ENCODE peak calls at places on chromosomes 3 and 15, in seven cellular contexts. K is astrocyte of the spinal cord, U is AG10803, Q is astrocyte, M is RWPE2, W is GM23338, J is right atrium auricular region. R is an unnamed sample.

GRCh38 chr15:64193971-64194370 is 31.1 kb upstream of the PPIB start:
- DNase-seq in J (no peak), K (no peak), W (peak; percentile 16), M (no peak), Q (no peak), U (no peak), R (no peak)

GRCh38 chr3:65854606-65855304 is 184.0 kb downstream of the MAGI1 start:
- DNase-seq in J (no peak), Q (peak; percentile 31), M (no peak), W (peak; percentile 21), K (no peak), U (no peak), R (no peak)

GRCh38 chr15:87631775-87632174 is 624.8 kb downstream of the NTRK3 start:
- DNase-seq in M (no peak), U (no peak), Q (no peak), K (no peak), J (no peak), W (no peak), R (no peak)

GRCh38 chr3:148717918-148718317 is 20.2 kb downstream of the AGTR1 start:
- DNase-seq in U (no peak), Q (no peak), M (no peak), J (no peak), W (no peak), K (no peak), R (no peak)

GRCh38 chr15:48976444-48977088 is 12.8 kb upstream of the SHC4 start:
- DNase-seq in Q (no peak), J (no peak), U (no peak), W (no peak), M (no peak), K (no peak), R (no peak)

GRCh38 chr15:78625621-78626280 is 5.0 kb upstream of the CHRNA3 start:
- DNase-seq in M (no peak), K (no peak), Q (no peak), J (no peak), W (no peak), U (no peak), R (no peak)

GRCh38 chr3:72065236-72065635 is 280.3 kb upstream of the PROK2 start:
- DNase-seq in U (no peak), W (no peak), M (no peak), K (no peak), Q (no peak), J (no peak), R (no peak)

GRCh38 chr3:33067484-33067883 is 29.5 kb downstream of the GLB1 start:
- DNase-seq in Q (peak; percentile 77), K (peak; percentile 27), W (no peak), U (peak; percentile 5), J (no peak), M (no peak), R (peak; percentile 14)

GRCh38 chr3:27590437-27591320 is 106.5 kb upstream of the SLC4A7 start:
- DNase-seq in U (peak; percentile 49), J (no peak), W (no peak), M (no peak), Q (peak; percentile 65), K (peak; percentile 31), R (peak; percentile 79)

GRCh38 chr15:88454867-88455810 is 12.0 kb downstream of the MRPL46 start:
- DNase-seq in W (peak; percentile 94), U (peak; percentile 78), K (peak; percentile 62), J (no peak), M (peak; percentile 80), Q (peak; percentile 58), R (peak; percentile 81)

GRCh38 chr15:38650384-38650783 is 85.8 kb upstream of the RASGRP1 start:
- DNase-seq in M (no peak), W (peak; percentile 22), U (no peak), J (no peak), Q (no peak), K (no peak), R (no peak)

GRCh38 chr3:45164056-45164455 is 17.9 kb upstream of the CDCP1 start:
- DNase-seq in Q (no peak), M (no peak), U (no peak), J (no peak), K (no peak), W (no peak), R (no peak)

GRCh38 chr3:187183903-187184302 is 13.4 kb upstream of the RTP1 start:
- DNase-seq in U (peak; percentile 11), K (no peak), W (no peak), M (no peak), J (no peak), Q (no peak), R (no peak)
- H3K4me3 ChIP-seq in U (no peak overlapping the region), K (no peak overlapping the region), W (no peak overlapping the region), M (no peak overlapping the region), J (no peak overlapping the region), Q (no peak overlapping the region), R (no peak overlapping the region)

GRCh38 chr3:118734664-118735063 is 300.0 kb downstream of the IGSF11 start:
- DNase-seq in J (no peak), K (no peak), Q (no peak), U (no peak), W (no peak), M (no peak), R (no peak)

GRCh38 chr3:118729546-118729945 is 305.1 kb downstream of the IGSF11 start:
- DNase-seq in W (peak; percentile 30), U (no peak), M (no peak), Q (no peak), K (no peak), J (no peak), R (no peak)
- TF ChIP-seq CTCF in W (peak; percentile 40), U (no peak), M (no peak), Q (no peak), K (no peak), J (no peak), R (no peak)

GRCh38 chr3:155550386-155550785 is 194.5 kb downstream of the PLCH1 start:
- DNase-seq in K (no peak), W (no peak), M (no peak), Q (no peak), J (no peak), U (no peak), R (no peak)

GRCh38 chr3:155554777-155555445 is 190.0 kb downstream of the PLCH1 start:
- DNase-seq in W (no peak), J (no peak), M (no peak), K (no peak), U (no peak), Q (no peak), R (no peak)

GRCh38 chr3:155553800-155554199 is 191.1 kb downstream of the PLCH1 start:
- DNase-seq in Q (no peak), W (no peak), U (no peak), M (no peak), K (no peak), J (no peak), R (no peak)

GRCh38 chr3:155548194-155548593 is 196.7 kb downstream of the PLCH1 start:
- DNase-seq in J (no peak), U (peak; percentile 66), M (no peak), Q (peak; percentile 13), W (peak; percentile 8), K (no peak), R (no peak)

GRCh38 chr3:155549087-155549486 is 195.8 kb downstream of the PLCH1 start:
- DNase-seq in W (no peak), M (no peak), K (no peak), J (no peak), U (no peak), Q (no peak), R (no peak)
- H3K4me3 ChIP-seq in W (no peak overlapping the region), M (no peak overlapping the region), K (no peak overlapping the region), J (no peak overlapping the region), U (no peak overlapping the region), Q (no peak overlapping the region), R (no peak overlapping the region)

DNA sequence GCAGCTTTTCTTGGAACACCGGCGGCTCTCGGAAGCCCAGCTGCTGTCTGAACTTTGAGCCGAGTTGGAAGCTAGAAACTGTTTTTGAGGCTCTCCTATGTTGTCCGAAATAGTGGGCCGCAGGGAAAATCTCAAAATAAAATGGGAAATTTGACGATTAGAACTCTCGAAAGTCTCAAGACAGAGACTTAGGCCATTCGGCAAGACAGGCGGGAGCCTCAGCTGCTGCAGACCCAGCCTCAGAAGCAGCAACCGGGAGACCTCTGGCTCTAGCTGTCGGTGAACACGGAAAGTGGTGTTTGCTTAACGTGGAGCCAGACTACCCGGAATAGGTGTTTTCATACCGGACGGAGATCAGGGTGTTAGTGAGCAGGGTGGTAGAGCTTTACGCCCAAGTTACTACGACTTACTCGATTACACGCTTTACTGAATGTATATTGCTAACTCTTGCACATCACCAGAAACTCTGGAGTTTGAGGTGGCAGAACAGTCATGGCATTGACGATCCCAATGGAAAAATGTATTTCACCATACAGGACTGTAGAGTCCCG is 357 bp upstream of the MAN2C1 start:
- DNase-seq in K (no peak), M (no peak), W (no peak), Q (peak; percentile 10), U (peak; percentile 13), J (no peak), R (no peak)
- TF ChIP-seq CTCF in K (no peak), M (no peak), W (no peak), Q (no peak), U (no peak), J (no peak), R (no peak)

GRCh38 chr3:56987238-56987932 is 73.1 kb upstream of the SPATA12 start:
- DNase-seq in K (no peak), U (no peak), J (no peak), Q (no peak), W (peak; percentile 45), M (no peak), R (peak; percentile 25)

GRCh38 chr3:56988458-56988857 is 72.0 kb upstream of the SPATA12 start:
- DNase-seq in K (no peak), U (no peak), Q (no peak), W (no peak), J (no peak), M (no peak), R (no peak)

GRCh38 chr3:56990295-56991015 is 70.0 kb upstream of the SPATA12 start:
- DNase-seq in U (no peak), M (no peak), W (no peak), J (no peak), Q (no peak), K (no peak), R (no peak)

GRCh38 chr3:56989434-56990294 is 70.8 kb upstream of the SPATA12 start:
- DNase-seq in J (no peak), Q (no peak), K (no peak), M (no peak), U (peak; percentile 49), W (no peak), R (peak; percentile 88)

DNA sequence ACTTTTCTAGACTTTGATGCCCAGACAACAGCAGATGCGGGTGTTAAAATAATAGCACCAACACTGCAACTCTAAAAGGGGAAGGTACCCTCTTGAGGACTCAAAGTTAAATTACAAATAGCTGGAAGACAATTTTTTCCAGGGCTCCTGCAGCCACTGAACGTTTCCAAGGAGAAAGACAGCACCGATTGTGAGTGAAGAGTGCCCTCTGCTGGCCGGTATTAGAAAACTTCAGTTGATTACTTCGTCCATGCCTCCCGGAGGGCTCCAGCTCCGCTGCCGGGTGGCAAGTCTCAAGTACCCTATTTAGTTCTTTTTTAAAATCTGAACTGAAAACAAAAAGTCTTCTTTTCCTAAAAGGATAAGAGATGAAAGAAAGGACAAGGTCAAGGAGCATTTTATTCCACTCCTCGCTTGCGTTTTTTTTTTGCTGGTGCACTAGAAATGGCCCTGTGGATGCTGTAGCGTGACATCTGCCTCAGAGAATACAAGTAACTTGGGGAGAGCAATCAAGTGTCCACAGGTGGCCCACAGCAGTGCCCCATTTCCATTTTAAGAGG is 71.5 kb upstream of the SPATA12 start:
- DNase-seq in Q (peak; percentile 44), K (peak; percentile 78), U (peak; percentile 73), M (no peak), J (peak; percentile 84), W (peak; percentile 94), R (peak; percentile 93)
- H3K4me3 ChIP-seq in Q (no peak overlapping the region), K (no peak overlapping the region), U (no peak overlapping the region), M (no peak overlapping the region), J (no peak overlapping the region), W (no peak overlapping the region), R (no peak overlapping the region)

GRCh38 chr3:55721716-55722484 is 234.8 kb upstream of the WNT5A start:
- DNase-seq in W (peak; percentile 72), J (no peak), M (no peak), K (peak; percentile 48), U (peak; percentile 42), Q (no peak), R (peak; percentile 36)
- TF ChIP-seq CTCF in W (peak; percentile 71), J (peak; percentile 30), M (peak; percentile 68), K (peak; percentile 78), U (peak; percentile 67), Q (peak; percentile 76), R (peak; percentile 69)